ENCODE peak calls at places on chromosomes 16 and 17, in four cellular contexts. M is stomach, I is tibial artery, B is left ventricle myocardium inferior. D is an unnamed sample.

GRCh38 chr17:44257815-44258750 is 9.9 kb downstream of the SLC4A1 start:
- DNase-seq in M (no peak), I (no peak), B (no peak), D (no peak)

GRCh38 chr16:19810817-19811731 is 73.6 kb downstream of the GPRC5B start:
- DNase-seq in I (no peak), B (no peak), M (no peak), D (peak)

GRCh38 chr16:19960183-19960582 is 75.5 kb upstream of the GPRC5B start:
- DNase-seq in M (no peak), B (no peak), I (no peak), D (no peak)

GRCh38 chr17:4539025-4539424 is 16.2 kb downstream of the MYBBP1A start:
- DNase-seq in I (no peak), M (no peak), B (no peak), D (no peak)

GRCh38 chr17:66941249-66941648 is 23.3 kb upstream of the CACNG4 start:
- DNase-seq in M (no peak), B (no peak), I (no peak), D (no peak)

GRCh38 chr17:70597774-70598173 is 428.4 kb downstream of the KCNJ2 start:
- DNase-seq in I (no peak), M (no peak), B (no peak), D (no peak)

GRCh38 chr17:29617125-29617480 is 5.6 kb downstream of the CORO6 start:
- DNase-seq in B (peak), M (peak), I (peak), D (peak)

GRCh38 chr16:88631384-88631783 is 7.0 kb upstream of the IL17C start:
- DNase-seq in B (peak), I (no peak), M (no peak), D (no peak)

GRCh38 chr17:14604920-14605599 is 304.2 kb downstream of the HS3ST3B1 start:
- DNase-seq in B (peak), I (peak), M (no peak), D (no peak)

GRCh38 chr16:30063893-30064745 is 1.4 kb upstream of the ALDOA start:
- DNase-seq in I (peak), B (peak), M (peak), D (peak)

GRCh38 chr17:82065638-82066303 is at the start of gene DUS1L:
- DNase-seq in B (peak), I (no peak), M (peak), D (peak)

GRCh38 chr16:24736758-24737157 is 7.3 kb downstream of the TNRC6A start:
- DNase-seq in I (no peak), M (no peak), B (no peak), D (peak)

GRCh38 chr16:23408242-23409201 is 44.5 kb downstream of the COG7 start:
- DNase-seq in I (peak), B (peak), M (no peak), D (peak)

GRCh38 chr17:74873874-74874614 is 1.2 kb upstream of the FDXR start:
- DNase-seq in B (no peak), M (no peak), I (no peak), D (no peak)

GRCh38 chr17:41915020-41915419 is 3.7 kb downstream of the ACLY start:
- DNase-seq in B (no peak), M (no peak), I (no peak), D (no peak)

GRCh38 chr17:54891176-54891821 is 9.4 kb upstream of the TOM1L1 start:
- DNase-seq in B (no peak), I (no peak), M (no peak), D (peak)

GRCh38 chr16:86926146-86926545 is 347.8 kb downstream of the FOXL1 start:
- DNase-seq in M (no peak), I (no peak), B (no peak), D (no peak)

GRCh38 chr17:65121916-65122821 is 15.0 kb upstream of the RGS9 start:
- DNase-seq in I (no peak), B (no peak), M (no peak), D (no peak)

GRCh38 chr16:57424599-57424998 is 20.0 kb downstream of the CCL17 start:
- DNase-seq in B (no peak), I (no peak), M (peak), D (no peak)
- H3K4me3 ChIP-seq in B (no peak), I (no peak), M (no peak), D (no peak)

DNA sequence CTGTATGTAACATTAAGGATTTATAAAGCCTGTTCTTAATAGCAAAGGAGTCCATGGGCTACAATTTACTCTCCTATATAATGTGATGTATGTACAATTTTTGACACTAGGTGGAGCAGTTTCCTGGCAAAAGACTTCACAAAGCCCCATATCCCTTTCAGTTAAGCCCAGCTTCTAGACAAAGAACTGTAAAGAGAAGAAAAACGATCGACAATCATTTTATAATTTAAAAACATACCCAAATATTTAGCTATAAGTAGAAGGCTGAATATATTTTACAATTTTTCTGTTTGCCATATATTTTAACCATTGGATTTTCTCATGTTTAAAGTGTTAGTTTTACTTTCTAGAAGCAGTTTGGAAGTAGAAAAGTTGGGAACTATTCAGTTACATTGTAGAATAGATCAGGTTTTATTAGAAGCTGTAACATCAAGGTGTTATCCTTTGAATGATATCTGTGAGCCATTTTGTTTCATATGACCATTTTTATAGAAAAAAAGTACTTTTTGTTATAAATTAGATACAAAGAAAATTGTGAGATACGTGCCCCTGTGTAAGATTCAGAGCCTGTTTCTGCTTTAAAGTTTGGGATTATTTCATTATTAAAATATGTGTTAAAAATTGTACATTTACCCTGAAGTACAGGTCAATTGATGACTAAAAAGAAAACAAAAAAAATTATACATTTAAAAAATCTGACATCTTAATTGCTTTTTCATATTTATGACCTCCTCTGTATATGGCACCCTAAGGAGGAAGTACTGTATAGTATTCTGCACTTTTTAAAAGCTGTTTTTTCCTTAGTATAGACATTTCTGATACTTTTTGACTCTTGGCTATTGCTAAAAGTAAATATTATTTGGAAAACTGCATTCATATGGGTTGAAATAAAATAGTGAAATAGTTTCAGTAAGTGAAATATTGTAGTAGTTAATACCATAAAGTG is 46.3 kb downstream of the VMP1 start:
- DNase-seq in M (no peak), I (no peak), B (no peak), D (peak)
- TF ChIP-seq CTCF in M (peak), I (peak), B (peak), D (peak)

GRCh38 chr16:17329412-17329811 is 141.3 kb downstream of the XYLT1 start:
- DNase-seq in I (peak), M (no peak), B (no peak), D (no peak)
- H3K4me3 ChIP-seq in I (no peak), M (no peak), B (no peak), D (no peak)

GRCh38 chr16:12392585-12393089 is 411.1 kb downstream of the CPPED1 start:
- DNase-seq in B (no peak), M (no peak), I (no peak), D (peak)

GRCh38 chr16:12395266-12395665 is 408.4 kb downstream of the CPPED1 start:
- DNase-seq in B (no peak), M (no peak), I (no peak), D (no peak)

GRCh38 chr16:12393208-12393607 is 410.5 kb downstream of the CPPED1 start:
- DNase-seq in B (no peak), I (no peak), M (no peak), D (no peak)

GRCh38 chr16:12398736-12399047 is 405.0 kb downstream of the CPPED1 start:
- DNase-seq in I (no peak), M (no peak), B (no peak), D (no peak)

GRCh38 chr16:12398029-12398735 is 405.5 kb downstream of the CPPED1 start:
- DNase-seq in M (no peak), I (no peak), B (no peak), D (peak)
- TF ChIP-seq CTCF in M (no peak), I (no peak), B (no peak), D (no peak)

GRCh38 chr17:49566668-49567071 is 9.0 kb upstream of the NXPH3 start:
- DNase-seq in B (no peak), I (no peak), M (no peak), D (peak)
- H3K4me3 ChIP-seq in B (no peak), I (no peak), M (no peak), D (no peak)

DNA sequence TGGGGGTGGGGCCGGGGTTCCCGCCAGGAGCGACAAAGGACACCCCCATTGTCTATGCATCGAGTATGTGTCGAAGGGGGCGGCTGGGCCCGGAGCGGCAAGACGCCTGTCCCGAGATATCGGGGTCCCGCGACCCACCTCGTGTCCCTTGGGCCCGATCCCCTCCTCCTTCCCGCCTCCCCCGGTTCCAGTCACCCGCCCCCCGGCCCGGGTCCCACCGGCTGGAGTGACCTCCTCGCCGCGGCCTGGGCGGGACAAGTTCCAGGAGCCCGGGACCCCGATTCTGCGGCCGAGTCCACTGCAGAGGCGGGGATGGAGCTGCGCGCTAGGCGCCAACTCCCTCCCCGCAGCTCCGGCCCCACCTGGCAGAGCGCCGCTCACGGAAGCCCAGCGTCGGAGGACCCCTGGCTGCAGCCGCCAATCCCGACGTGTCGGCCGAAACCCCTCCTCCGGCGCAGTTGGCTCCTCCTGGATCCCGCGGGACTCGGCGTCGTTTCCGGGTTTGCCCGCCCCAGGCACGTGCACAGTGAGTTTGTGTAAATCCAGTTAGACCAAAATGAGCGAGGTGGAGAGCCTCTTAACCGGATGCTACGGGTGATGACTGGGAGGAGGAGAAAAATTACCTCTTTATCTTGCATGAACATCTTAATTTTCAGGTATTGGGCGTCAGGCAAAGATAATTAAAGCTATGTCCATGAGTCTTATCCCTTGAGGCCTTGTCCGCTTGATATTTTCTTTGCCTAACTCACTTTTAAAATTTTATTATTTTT is at the start of gene NMRAL1:
- DNase-seq in M (peak), I (peak), B (peak), D (peak)
- TF ChIP-seq CTCF in M (no peak), I (no peak), B (no peak), D (no peak)

DNA sequence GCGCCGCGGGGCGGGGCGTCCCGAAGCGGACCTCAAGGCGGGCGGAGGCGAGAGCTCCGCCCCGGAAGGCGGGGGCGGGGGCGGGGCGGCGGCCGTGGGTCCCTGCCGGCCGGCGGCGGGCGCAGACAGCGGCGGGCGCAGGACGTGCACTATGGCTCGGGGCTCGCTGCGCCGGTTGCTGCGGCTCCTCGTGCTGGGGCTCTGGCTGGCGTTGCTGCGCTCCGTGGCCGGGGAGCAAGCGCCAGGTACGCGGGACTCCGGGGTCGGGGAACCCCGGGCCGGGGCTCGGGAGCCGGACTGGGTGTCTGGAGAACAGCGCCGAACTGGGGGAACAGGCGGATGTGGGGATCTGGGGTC is at the start of gene TNFRSF12A:
- DNase-seq in I (peak), M (peak), B (peak), D (peak)
- H3K4me3 ChIP-seq in I (peak), M (peak), B (peak), D (peak)

D was measured in choroid plexus epithelial cell.